ENCODE peak calls at places on chromosomes 7 and 10, in eight cellular contexts. D, Y, N, H, I, X, M and W are unnamed samples.

GRCh38 chr10:83701799-83702198 is 437.5 kb upstream of the GHITM start:
- DNase-seq in D (no peak), Y (no peak), N (no peak), H (no peak), I (no peak), X (no peak), M (no peak), W (no peak)

GRCh38 chr10:25875555-25876165 is 58.4 kb upstream of the MYO3A start:
- DNase-seq in D (peak), Y (no peak), N (peak), H (peak), I (peak), X (peak), M (peak), W (peak)

GRCh38 chr10:129840196-129840590 is 123.9 kb downstream of the EBF3 start:
- DNase-seq in D (no peak), Y (no peak), N (no peak), H (no peak), I (no peak), X (no peak), M (no peak), W (no peak)

GRCh38 chr7:909358-910329 is 33.3 kb downstream of the GET4 start:
- DNase-seq in D (peak), Y (peak), N (no peak), H (no peak), I (peak), X (no peak), M (peak), W (no peak)

GRCh38 chr10:120465138-120465537 is 8.1 kb downstream of the PLPP4 start:
- DNase-seq in D (no peak), Y (no peak), N (no peak), H (no peak), I (no peak), X (no peak), M (no peak), W (no peak)

GRCh38 chr10:10326119-10326518 is 691.6 kb upstream of the CELF2 start:
- DNase-seq in D (no peak), Y (no peak), N (no peak), H (no peak), I (no peak), X (peak), M (no peak), W (no peak)

GRCh38 chr7:33773053-33773452 is 132.3 kb upstream of the BMPER start:
- DNase-seq in D (no peak), Y (no peak), N (no peak), H (no peak), I (no peak), X (peak), M (no peak), W (peak)

GRCh38 chr7:101728888-101729883 is 88.2 kb upstream of the CUX1 start:
- DNase-seq in D (no peak), Y (no peak), N (no peak), H (no peak), I (no peak), X (peak), M (no peak), W (no peak)

GRCh38 chr7:2754086-2754485 is 66.1 kb downstream of the AMZ1 start:
- DNase-seq in D (no peak), Y (peak), N (no peak), H (no peak), I (no peak), X (peak), M (no peak), W (no peak)

GRCh38 chr10:127195571-127196226 is 692 bp downstream of the INSYN2A start:
- DNase-seq in D (no peak), Y (no peak), N (no peak), H (peak), I (no peak), X (no peak), M (no peak), W (peak)

GRCh38 chr10:91194497-91195179 is 25.8 kb upstream of the PCGF5 start:
- DNase-seq in D (no peak), Y (no peak), N (no peak), H (no peak), I (no peak), X (peak), M (no peak), W (no peak)

GRCh38 chr7:82742163-82742562 is 298.6 kb upstream of the CACNA2D1 start:
- DNase-seq in D (no peak), Y (no peak), N (no peak), H (no peak), I (no peak), X (no peak), M (no peak), W (no peak)

GRCh38 chr10:71745659-71746250 is 26.2 kb upstream of the C10orf105 start:
- DNase-seq in D (no peak), Y (no peak), N (no peak), H (no peak), I (no peak), X (no peak), M (no peak), W (no peak)

GRCh38 chr10:71743866-71744265 is 24.3 kb upstream of the C10orf105 start:
- DNase-seq in D (no peak), Y (no peak), N (no peak), H (no peak), I (no peak), X (no peak), M (no peak), W (no peak)

GRCh38 chr10:71746344-71747037 is 26.8 kb downstream of the VSIR start:
- DNase-seq in D (peak), Y (no peak), N (no peak), H (no peak), I (peak), X (no peak), M (peak), W (no peak)

GRCh38 chr10:71743099-71743838 is 23.7 kb upstream of the C10orf105 start:
- DNase-seq in D (no peak), Y (no peak), N (no peak), H (no peak), I (no peak), X (no peak), M (no peak), W (no peak)

GRCh38 chr10:71744897-71745658 is 25.5 kb upstream of the C10orf105 start:
- DNase-seq in D (no peak), Y (no peak), N (no peak), H (no peak), I (no peak), X (no peak), M (no peak), W (no peak)
- H3K27ac ChIP-seq in D (peak), Y (no peak), N (no peak), H (no peak), I (peak), X (no peak), M (peak), W (no peak)

DNA sequence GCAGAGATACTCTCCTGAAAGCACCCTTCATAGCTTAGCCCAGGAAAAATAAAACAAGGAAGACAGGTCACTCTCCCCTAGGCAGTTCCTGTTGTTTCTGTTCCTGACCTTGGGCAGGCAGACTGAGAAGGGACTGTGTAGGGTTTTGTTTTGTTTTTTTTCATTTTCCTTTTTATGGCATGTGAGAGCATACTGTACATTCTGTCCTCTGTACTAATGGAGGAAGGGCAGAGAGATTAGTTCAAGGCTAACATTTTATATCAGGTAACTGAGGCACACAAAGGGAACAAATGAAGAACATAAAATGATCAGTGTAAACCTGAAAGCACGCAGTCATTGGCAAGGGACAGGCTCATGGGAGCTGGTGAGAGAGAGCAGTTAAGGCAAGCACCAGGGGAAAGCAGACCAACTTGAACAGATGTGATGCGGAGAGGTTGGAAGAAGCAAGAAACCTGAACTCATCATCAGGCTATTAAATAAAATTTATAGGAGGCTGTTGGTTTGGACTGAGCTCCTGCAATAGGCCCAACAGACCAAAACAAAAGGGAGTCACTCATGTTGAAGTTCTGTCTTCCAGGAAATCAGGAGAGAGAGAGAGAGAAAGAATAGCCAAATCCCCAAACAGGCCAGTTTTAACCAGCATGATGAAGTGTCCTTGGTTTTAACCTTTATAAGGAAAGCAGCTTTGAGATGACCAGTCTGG is 34.2 kb upstream of the PDCD4 start:
- DNase-seq in D (no peak), Y (peak), N (no peak), H (no peak), I (no peak), X (no peak), M (no peak), W (no peak)
- H3K27ac ChIP-seq in D (no peak), Y (peak), N (no peak), H (no peak), I (no peak), X (no peak), M (peak), W (no peak)

GRCh38 chr10:568848-569247 is 120.6 kb downstream of the DIP2C start:
- DNase-seq in D (no peak), Y (no peak), N (no peak), H (no peak), I (no peak), X (no peak), M (no peak), W (no peak)

GRCh38 chr10:570631-571565 is 118.6 kb downstream of the DIP2C start:
- DNase-seq in D (no peak), Y (no peak), N (no peak), H (no peak), I (no peak), X (no peak), M (no peak), W (no peak)

GRCh38 chr10:571643-572042 is 117.8 kb downstream of the DIP2C start:
- DNase-seq in D (no peak), Y (no peak), N (no peak), H (no peak), I (no peak), X (no peak), M (no peak), W (no peak)

GRCh38 chr10:572066-572465 is 117.4 kb downstream of the DIP2C start:
- DNase-seq in D (no peak), Y (no peak), N (no peak), H (no peak), I (no peak), X (no peak), M (no peak), W (no peak)

DNA sequence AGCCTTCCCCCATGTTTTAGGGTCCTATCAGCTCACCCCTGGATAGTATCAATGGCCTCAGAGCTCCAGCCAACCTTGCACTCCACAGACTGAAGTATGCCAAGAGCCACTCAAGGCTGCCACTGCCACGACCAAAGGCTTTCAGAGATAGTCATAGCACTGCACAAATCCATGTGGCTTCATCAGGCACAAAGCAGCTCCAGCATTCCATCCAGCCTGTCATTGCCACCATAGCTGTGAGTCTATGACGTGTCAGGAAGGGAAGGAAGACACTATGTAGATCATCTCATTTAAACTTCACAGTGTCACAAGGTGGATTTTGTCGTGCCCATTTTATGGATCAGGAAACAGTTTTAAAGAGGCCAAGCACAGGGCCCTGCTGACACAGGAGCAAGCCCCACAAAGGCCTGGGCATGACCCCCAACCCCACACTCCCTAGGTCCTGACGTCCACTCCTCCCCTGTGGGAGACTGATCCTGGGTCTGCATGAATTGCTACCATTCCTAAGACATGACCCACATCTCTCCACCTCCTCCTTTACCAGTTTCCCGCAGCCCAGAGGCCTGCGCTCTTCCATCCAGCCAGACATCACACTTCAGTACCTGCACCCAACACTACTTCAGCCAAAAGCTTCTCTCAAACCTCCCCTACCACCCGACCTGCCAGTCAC is 119.4 kb downstream of the DIP2C start:
- DNase-seq in D (no peak), Y (no peak), N (no peak), H (no peak), I (no peak), X (no peak), M (no peak), W (no peak)
- H3K27ac ChIP-seq in D (no peak), Y (peak), N (no peak), H (no peak), I (no peak), X (no peak), M (no peak), W (no peak)

DNA sequence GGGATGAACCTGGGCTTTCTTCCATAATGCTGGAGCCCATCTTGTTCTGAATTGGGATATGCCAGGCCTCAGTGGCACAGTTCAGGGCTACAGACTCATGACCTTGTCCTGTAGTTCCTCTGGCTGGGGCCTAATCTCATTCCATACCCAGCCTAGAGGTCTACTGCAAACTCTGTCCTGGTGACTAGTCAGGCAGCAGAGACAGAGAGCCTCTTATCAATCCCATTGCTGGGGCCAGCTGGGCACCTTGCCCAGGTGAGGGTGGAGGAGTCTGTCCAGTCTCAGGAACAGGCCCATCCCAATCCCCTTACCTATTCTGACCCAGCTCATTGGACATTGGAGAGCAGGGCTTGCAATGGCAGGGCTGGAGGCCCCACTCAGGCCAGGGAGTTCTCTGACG is 28.0 kb upstream of the COMTD1 start:
- DNase-seq in D (no peak), Y (no peak), N (no peak), H (no peak), I (no peak), X (no peak), M (peak), W (no peak)
- H3K27ac ChIP-seq in D (no peak), Y (no peak), N (no peak), H (no peak), I (no peak), X (no peak), M (no peak), W (no peak)